ENCODE peak calls at places on chromosomes 5 and 9, in five cellular contexts. P, Z, S, M and O are unnamed samples.

GRCh38 chr9:1722404-1722803 is 292.7 kb upstream of the SMARCA2 start:
- DNase-seq in S (no peak), P (no peak), Z (no peak), M (no peak), O (peak; percentile 59)

GRCh38 chr5:171525086-171525485 is 105.6 kb downstream of the FGF18 start:
- DNase-seq in S (peak; percentile 51), P (no peak), Z (no peak), M (no peak), O (no peak)

GRCh38 chr5:145718956-145719355 is 116.2 kb downstream of the PRELID2 start:
- DNase-seq in Z (peak; percentile 64), M (peak; percentile 54), S (no peak), P (no peak), O (no peak)

GRCh38 chr5:144205141-144205551 is 34.5 kb downstream of the KCTD16 start:
- DNase-seq in Z (peak; percentile 79), P (peak; percentile 43), S (peak; percentile 65), M (peak; percentile 66), O (peak; percentile 75)

GRCh38 chr5:127447822-127448221 is 69.6 kb upstream of the PRRC1 start:
- DNase-seq in Z (peak; percentile 32), P (no peak), S (no peak), M (no peak), O (no peak)

GRCh38 chr9:113960748-113961147 is 84.6 kb downstream of the ZNF618 start:
- DNase-seq in S (no peak), M (no peak), P (no peak), Z (no peak), O (peak; percentile 21)

GRCh38 chr5:120463991-120464626 is at the start of gene PRR16:
- DNase-seq in S (peak; percentile 90), Z (peak; percentile 80), P (peak; percentile 52), M (peak; percentile 85), O (peak; percentile 78)

GRCh38 chr9:75140261-75140660 is 51.9 kb downstream of the OSTF1 start:
- DNase-seq in S (no peak), Z (no peak), P (no peak), M (no peak), O (no peak)

GRCh38 chr5:159049844-159050318 is 49.8 kb downstream of the EBF1 start:
- DNase-seq in P (no peak), Z (peak; percentile 41), S (peak; percentile 39), M (peak; percentile 38), O (no peak)

GRCh38 chr9:2267171-2267740 is 252.1 kb downstream of the SMARCA2 start:
- DNase-seq in P (no peak), M (no peak), Z (peak; percentile 44), S (no peak), O (no peak)

GRCh38 chr5:110086658-110087388 is 397.1 kb downstream of the MAN2A1 start:
- DNase-seq in P (no peak), Z (peak; percentile 24), M (peak; percentile 73), S (no peak), O (peak; percentile 86)

GRCh38 chr5:84729326-84729725 is 344.6 kb upstream of the EDIL3 start:
- DNase-seq in Z (no peak), S (no peak), M (no peak), P (no peak), O (no peak)

GRCh38 chr9:130347931-130348330 is 82.4 kb downstream of the HMCN2 start:
- DNase-seq in M (no peak), S (no peak), P (no peak), Z (no peak), O (no peak)

GRCh38 chr5:141872496-141873356 is 5.5 kb downstream of the PCDH1 start:
- DNase-seq in M (peak; percentile 18), S (no peak), P (no peak), Z (no peak), O (peak; percentile 56)

GRCh38 chr5:17343675-17344074 is 126.2 kb downstream of the BASP1 start:
- DNase-seq in Z (peak; percentile 76), M (peak; percentile 76), S (no peak), P (no peak), O (no peak)